ENCODE peak calls at places on chromosome 3, in five cellular contexts. One of them, this sample, is unnamed.

GRCh38 chr3:125057186-125057850 is 1.5 kb upstream of the HEG1 start:
- DNase-seq in tibial nerve: no peak
- DNase-seq in astrocyte of the cerebellum: no peak
- DNase-seq in prostate gland: no peak
- DNase-seq in brain microvascular endothelial cell: peak; percentile 67
- DNase-seq in this sample: peak; percentile 63

GRCh38 chr3:151400341-151400740 is 15.8 kb upstream of the P2RY12 start:
- DNase-seq in tibial nerve: no peak
- DNase-seq in astrocyte of the cerebellum: no peak
- DNase-seq in prostate gland: no peak
- DNase-seq in brain microvascular endothelial cell: no peak
- DNase-seq in this sample: no peak

GRCh38 chr3:102441832-102442231 is 7.0 kb downstream of the ZPLD1 start:
- DNase-seq in tibial nerve: no peak
- DNase-seq in astrocyte of the cerebellum: no peak
- DNase-seq in prostate gland: no peak
- DNase-seq in brain microvascular endothelial cell: no peak
- DNase-seq in this sample: no peak

GRCh38 chr3:68878322-68878721 is 54.0 kb downstream of the TAFA4 start:
- DNase-seq in tibial nerve: no peak
- DNase-seq in astrocyte of the cerebellum: peak; percentile 8
- DNase-seq in prostate gland: no peak
- DNase-seq in brain microvascular endothelial cell: peak; percentile 9
- DNase-seq in this sample: peak; percentile 3

GRCh38 chr3:104291878-104292277 is 1074.8 kb upstream of the ALCAM start:
- DNase-seq in tibial nerve: no peak
- DNase-seq in astrocyte of the cerebellum: no peak
- DNase-seq in prostate gland: no peak
- DNase-seq in brain microvascular endothelial cell: peak; percentile 12
- DNase-seq in this sample: no peak

GRCh38 chr3:12999147-13000140 is 73.8 kb downstream of the IQSEC1 start:
- DNase-seq in tibial nerve: peak; percentile 65
- DNase-seq in astrocyte of the cerebellum: no peak
- DNase-seq in prostate gland: peak; percentile 22
- DNase-seq in brain microvascular endothelial cell: no peak
- DNase-seq in this sample: no peak

GRCh38 chr3:126448141-126448892 is 27.4 kb downstream of the ZXDC start:
- DNase-seq in tibial nerve: no peak
- DNase-seq in astrocyte of the cerebellum: no peak
- DNase-seq in prostate gland: no peak
- DNase-seq in brain microvascular endothelial cell: no peak
- DNase-seq in this sample: no peak

GRCh38 chr3:37816271-37816670 is 45.4 kb upstream of the CTDSPL start:
- DNase-seq in tibial nerve: no peak
- DNase-seq in astrocyte of the cerebellum: no peak
- DNase-seq in prostate gland: no peak
- DNase-seq in brain microvascular endothelial cell: peak; percentile 8
- DNase-seq in this sample: no peak

GRCh38 chr3:184380210-184380626 is 364 bp downstream of the CHRD start:
- DNase-seq in tibial nerve: no peak
- DNase-seq in astrocyte of the cerebellum: no peak
- DNase-seq in prostate gland: peak; percentile 33
- DNase-seq in brain microvascular endothelial cell: no peak
- DNase-seq in this sample: no peak

GRCh38 chr3:178152010-178152409 is 384.2 kb upstream of the KCNMB2 start:
- DNase-seq in tibial nerve: no peak
- DNase-seq in astrocyte of the cerebellum: no peak
- DNase-seq in prostate gland: no peak
- DNase-seq in brain microvascular endothelial cell: no peak
- DNase-seq in this sample: no peak

GRCh38 chr3:152039887-152040286 is 166.4 kb downstream of the SUCNR1 start:
- DNase-seq in tibial nerve: no peak
- DNase-seq in astrocyte of the cerebellum: no peak
- DNase-seq in prostate gland: no peak
- DNase-seq in brain microvascular endothelial cell: no peak
- DNase-seq in this sample: no peak

GRCh38 chr3:126961191-126961790 is 21.6 kb upstream of the PLXNA1 start:
- DNase-seq in tibial nerve: peak; percentile 51
- DNase-seq in astrocyte of the cerebellum: no peak
- DNase-seq in prostate gland: peak; percentile 55
- DNase-seq in brain microvascular endothelial cell: peak; percentile 20
- DNase-seq in this sample: no peak

GRCh38 chr3:77321646-77322045 is 281.7 kb downstream of the ROBO2 start:
- DNase-seq in tibial nerve: no peak
- DNase-seq in astrocyte of the cerebellum: no peak
- DNase-seq in prostate gland: no peak
- DNase-seq in brain microvascular endothelial cell: no peak
- DNase-seq in this sample: no peak

GRCh38 chr3:14126017-14126902 is 1.4 kb downstream of the TMEM43 start:
- DNase-seq in tibial nerve: no peak
- DNase-seq in astrocyte of the cerebellum: no peak
- DNase-seq in prostate gland: no peak
- DNase-seq in brain microvascular endothelial cell: no peak
- DNase-seq in this sample: no peak

GRCh38 chr3:73383470-73384049 is 241.2 kb downstream of the PDZRN3 start:
- DNase-seq in tibial nerve: no peak
- DNase-seq in astrocyte of the cerebellum: no peak
- DNase-seq in prostate gland: no peak
- DNase-seq in brain microvascular endothelial cell: no peak
- DNase-seq in this sample: no peak

GRCh38 chr3:69137006-69137405 is 14.6 kb upstream of the LMOD3 start:
- DNase-seq in tibial nerve: no peak
- DNase-seq in astrocyte of the cerebellum: no peak
- DNase-seq in prostate gland: no peak
- DNase-seq in brain microvascular endothelial cell: no peak
- DNase-seq in this sample: no peak

GRCh38 chr3:150348500-150348899 is 59.6 kb upstream of the TSC22D2 start:
- DNase-seq in tibial nerve: no peak
- DNase-seq in astrocyte of the cerebellum: peak; percentile 71
- DNase-seq in prostate gland: no peak
- DNase-seq in brain microvascular endothelial cell: peak; percentile 92
- DNase-seq in this sample: peak; percentile 61

GRCh38 chr3:37689645-37690356 is 171.9 kb upstream of the CTDSPL start:
- DNase-seq in tibial nerve: no peak
- DNase-seq in astrocyte of the cerebellum: no peak
- DNase-seq in prostate gland: no peak
- DNase-seq in brain microvascular endothelial cell: no peak
- DNase-seq in this sample: no peak

GRCh38 chr3:80612366-80612765 is 844.6 kb upstream of the ROBO1 start:
- DNase-seq in tibial nerve: no peak
- DNase-seq in astrocyte of the cerebellum: no peak
- DNase-seq in prostate gland: no peak
- DNase-seq in brain microvascular endothelial cell: no peak
- DNase-seq in this sample: no peak

GRCh38 chr3:138381950-138382715 is 33.8 kb downstream of the MRAS start:
- DNase-seq in tibial nerve: peak; percentile 69
- DNase-seq in astrocyte of the cerebellum: no peak
- DNase-seq in prostate gland: peak; percentile 47
- DNase-seq in brain microvascular endothelial cell: peak; percentile 12
- DNase-seq in this sample: no peak

GRCh38 chr3:194339836-194340235 is 11.3 kb downstream of the CPN2 start:
- DNase-seq in tibial nerve: no peak
- DNase-seq in astrocyte of the cerebellum: no peak
- DNase-seq in prostate gland: no peak
- DNase-seq in brain microvascular endothelial cell: no peak
- DNase-seq in this sample: no peak

GRCh38 chr3:185943363-185944106 is 5.7 kb upstream of the TRA2B start:
- DNase-seq in tibial nerve: peak; percentile 77
- DNase-seq in astrocyte of the cerebellum: peak; percentile 53
- DNase-seq in prostate gland: peak; percentile 84
- DNase-seq in brain microvascular endothelial cell: peak; percentile 82
- DNase-seq in this sample: no peak

GRCh38 chr3:61371123-61371522 is 119.9 kb upstream of the FHIT start:
- DNase-seq in tibial nerve: no peak
- DNase-seq in astrocyte of the cerebellum: no peak
- DNase-seq in prostate gland: no peak
- DNase-seq in brain microvascular endothelial cell: peak; percentile 6
- DNase-seq in this sample: peak; percentile 14

GRCh38 chr3:132606085-132606484 is 9.0 kb downstream of the ACKR4 start:
- DNase-seq in tibial nerve: no peak
- DNase-seq in astrocyte of the cerebellum: no peak
- DNase-seq in prostate gland: no peak
- DNase-seq in brain microvascular endothelial cell: peak; percentile 18
- DNase-seq in this sample: no peak

GRCh38 chr3:51338632-51339031 is 46.5 kb upstream of the MANF start:
- DNase-seq in tibial nerve: no peak
- DNase-seq in astrocyte of the cerebellum: no peak
- DNase-seq in prostate gland: no peak
- DNase-seq in brain microvascular endothelial cell: no peak
- DNase-seq in this sample: no peak

GRCh38 chr3:159914421-159914820 is 74.2 kb upstream of the IL12A start:
- DNase-seq in tibial nerve: no peak
- DNase-seq in astrocyte of the cerebellum: no peak
- DNase-seq in prostate gland: no peak
- DNase-seq in brain microvascular endothelial cell: no peak
- DNase-seq in this sample: no peak

GRCh38 chr3:70570584-70570983 is 258.1 kb upstream of the MDFIC2 start:
- DNase-seq in tibial nerve: no peak
- DNase-seq in astrocyte of the cerebellum: no peak
- DNase-seq in prostate gland: no peak
- DNase-seq in brain microvascular endothelial cell: no peak
- DNase-seq in this sample: no peak

GRCh38 chr3:175477651-175478224 is 618.6 kb downstream of the NAALADL2 start:
- DNase-seq in tibial nerve: no peak
- DNase-seq in astrocyte of the cerebellum: no peak
- DNase-seq in prostate gland: no peak
- DNase-seq in brain microvascular endothelial cell: no peak
- DNase-seq in this sample: no peak

GRCh38 chr3:139928708-139929505 is 6.1 kb upstream of the CLSTN2 start:
- DNase-seq in tibial nerve: no peak
- DNase-seq in astrocyte of the cerebellum: peak; percentile 37
- DNase-seq in prostate gland: no peak
- DNase-seq in brain microvascular endothelial cell: peak; percentile 18
- DNase-seq in this sample: no peak

GRCh38 chr3:19907523-19907922 is 26.5 kb downstream of the EFHB start:
- DNase-seq in tibial nerve: no peak
- DNase-seq in astrocyte of the cerebellum: no peak
- DNase-seq in prostate gland: no peak
- DNase-seq in brain microvascular endothelial cell: no peak
- DNase-seq in this sample: no peak

GRCh38 chr3:76679510-76679909 is 360.4 kb upstream of the ROBO2 start:
- DNase-seq in tibial nerve: no peak
- DNase-seq in astrocyte of the cerebellum: no peak
- DNase-seq in prostate gland: no peak
- DNase-seq in brain microvascular endothelial cell: no peak
- DNase-seq in this sample: no peak